ENCODE peak calls at places on chromosomes 3 and 15, in five cellular contexts. O is aorta; T is effector memory CD8-positive, alpha-beta T cell; P is upper lobe of left lung; Q is activated CD8-positive, alpha-beta memory T cell treated with anti-CD3 and anti-CD28 coated beads, Interleukin-2, amount 10 ng/mL, durations not matched to agents 7 days and 5 days. U is an unnamed sample.

GRCh38 chr3:115401298-115401697 is 222.0 kb upstream of the GAP43 start:
- ATAC-seq in O (peak), T (no peak), P (no peak), Q (no peak), U (no peak)

GRCh38 chr3:168828014-168828413 is 732.3 kb upstream of the GOLIM4 start:
- ATAC-seq in O (no peak), T (no peak), P (no peak), Q (no peak), U (no peak)

GRCh38 chr15:66901336-66902100 is 163.9 kb upstream of the SMAD3 start:
- ATAC-seq in O (peak), T (no peak), P (no peak), Q (no peak), U (no peak)

GRCh38 chr3:134189848-134190247 is 60.8 kb downstream of the RYK start:
- ATAC-seq in O (no peak), T (no peak), P (no peak), Q (no peak), U (no peak)

GRCh38 chr3:97991278-97991652 is 19.0 kb upstream of the RIOX2 start:
- ATAC-seq in O (no peak), T (peak), P (no peak), Q (peak), U (peak)

GRCh38 chr3:159172473-159172872 is 370.6 kb downstream of the MFSD1 start:
- ATAC-seq in O (no peak), T (no peak), P (no peak), Q (no peak), U (no peak)

GRCh38 chr3:194121881-194122280 is 14.1 kb upstream of the HES1 start:
- ATAC-seq in O (no peak), T (no peak), P (no peak), Q (no peak), U (peak)

GRCh38 chr3:191343115-191343514 is 12.8 kb upstream of the UTS2B start:
- ATAC-seq in O (no peak), T (no peak), P (no peak), Q (no peak), U (no peak)

GRCh38 chr3:172701758-172702157 is 9.1 kb downstream of the NCEH1 start:
- ATAC-seq in O (no peak), T (no peak), P (no peak), Q (no peak), U (no peak)

GRCh38 chr3:159982442-159982841 is 6.2 kb upstream of the IL12A start:
- ATAC-seq in O (no peak), T (no peak), P (no peak), Q (no peak), U (no peak)

GRCh38 chr3:39124876-39125836 is 17.7 kb downstream of the TTC21A start:
- ATAC-seq in O (peak), T (no peak), P (peak), Q (no peak), U (no peak)

GRCh38 chr3:48367201-48367600 is 4.8 kb upstream of the FBXW12 start:
- ATAC-seq in O (no peak), T (no peak), P (no peak), Q (no peak), U (no peak)

GRCh38 chr15:96200357-96200972 is 130.0 kb upstream of the NR2F2 start:
- ATAC-seq in O (no peak), T (no peak), P (no peak), Q (no peak), U (no peak)

GRCh38 chr3:152264378-152264777 is 4.4 kb upstream of the MBNL1 start:
- ATAC-seq in O (no peak), T (no peak), P (no peak), Q (no peak), U (no peak)

GRCh38 chr15:100861511-100861991 is 18.1 kb upstream of the ALDH1A3 start:
- ATAC-seq in O (no peak), T (no peak), P (no peak), Q (no peak), U (no peak)

GRCh38 chr15:83733206-83733605 is 79.3 kb downstream of the ADAMTSL3 start:
- ATAC-seq in O (no peak), T (no peak), P (no peak), Q (no peak), U (no peak)

GRCh38 chr3:193974591-193974990 is 161.4 kb upstream of the HES1 start:
- ATAC-seq in O (no peak), T (no peak), P (no peak), Q (no peak), U (no peak)

GRCh38 chr15:99686290-99686689 is 46.9 kb downstream of the LYSMD4 start:
- ATAC-seq in O (no peak), T (no peak), P (no peak), Q (no peak), U (no peak)

GRCh38 chr3:117719316-117719926 is 1009.8 kb downstream of the TUSC7 start:
- ATAC-seq in O (no peak), T (no peak), P (no peak), Q (no peak), U (no peak)